ENCODE peak calls at places on chromosomes 7 and 10, in seven cellular contexts. L is stimulated activated CD4-positive, alpha-beta T cell treated with anti-CD3 and anti-CD28 coated beads, Interleukin-1b, Interleukin-23, amount 100 ng/mL, for 1 hour; G is T-helper 2 cell; W is nephron progenitor cell; F is SW 1271; A is T-helper 1 cell; Q is colonic mucosa. J is an unnamed sample.

GRCh38 chr10:5033061-5033770 is 29.6 kb upstream of the AKR1C2 start:
- DNase-seq in L (no peak), G (no peak), W (no peak), F (no peak), A (no peak), Q (no peak), J (no peak)

GRCh38 chr7:107953924-107954303 is 49.0 kb downstream of the LAMB1 start:
- DNase-seq in L (no peak), G (no peak), W (no peak), F (no peak), A (no peak), Q (no peak), J (no peak)

GRCh38 chr7:33901199-33901598 is 4.1 kb upstream of the BMPER start:
- DNase-seq in L (no peak), G (no peak), W (no peak), F (no peak), A (no peak), Q (no peak), J (no peak)

GRCh38 chr7:40329601-40330153 is 194.9 kb downstream of the SUGCT start:
- DNase-seq in L (no peak), G (no peak), W (no peak), F (peak; percentile 56), A (no peak), Q (no peak), J (no peak)

GRCh38 chr10:129253551-129254179 is 213.4 kb upstream of the MGMT start:
- DNase-seq in L (no peak), G (no peak), W (no peak), F (no peak), A (no peak), Q (no peak), J (no peak)

GRCh38 chr10:116691544-116692126 is 50.7 kb downstream of the HSPA12A start:
- DNase-seq in L (no peak), G (no peak), W (no peak), F (no peak), A (no peak), Q (no peak), J (no peak)

GRCh38 chr10:72259491-72260214 is 14.1 kb upstream of the DDIT4 start:
- DNase-seq in L (no peak), G (no peak), W (no peak), F (no peak), A (no peak), Q (no peak), J (peak; percentile 76)

GRCh38 chr7:139829654-139830130 is 628 bp downstream of the TBXAS1 start:
- DNase-seq in L (no peak), G (no peak), W (no peak), F (no peak), A (no peak), Q (no peak), J (no peak)

GRCh38 chr10:131667561-131667960 is 233.2 kb upstream of the PPP2R2D start:
- DNase-seq in L (no peak), G (no peak), W (no peak), F (no peak), A (no peak), Q (no peak), J (no peak)

GRCh38 chr10:27529010-27529783 is 25.1 kb downstream of the RAB18 start:
- DNase-seq in L (no peak), G (no peak), W (no peak), F (no peak), A (no peak), Q (no peak), J (no peak)

GRCh38 chr7:26930201-26930600 is 65.8 kb upstream of the SKAP2 start:
- DNase-seq in L (no peak), G (no peak), W (no peak), F (no peak), A (no peak), Q (no peak), J (peak; percentile 20)

GRCh38 chr10:85612378-85612775 is 754.2 kb downstream of the GRID1 start:
- DNase-seq in L (no peak), G (peak; percentile 24), W (no peak), F (no peak), A (no peak), Q (no peak), J (no peak)

GRCh38 chr10:117477961-117478670 is 64.4 kb upstream of the EMX2 start:
- DNase-seq in L (no peak), G (no peak), W (no peak), F (peak; percentile 56), A (no peak), Q (no peak), J (peak; percentile 35)

GRCh38 chr10:75187961-75188426 is 22.6 kb upstream of the VDAC2 start:
- DNase-seq in L (peak; percentile 15), G (peak; percentile 51), W (peak; percentile 28), F (peak; percentile 46), A (peak; percentile 37), Q (peak; percentile 64), J (peak; percentile 62)

GRCh38 chr7:30788640-30789333 is 17.6 kb downstream of the MINDY4 start:
- DNase-seq in L (no peak), G (no peak), W (no peak), F (no peak), A (no peak), Q (no peak), J (no peak)

GRCh38 chr10:78964952-78965633 is 103.7 kb upstream of the ZMIZ1 start:
- DNase-seq in L (no peak), G (no peak), W (peak; percentile 78), F (peak; percentile 54), A (no peak), Q (no peak), J (peak; percentile 90)

GRCh38 chr7:112411186-112411795 is 39.0 kb upstream of the IFRD1 start:
- DNase-seq in L (no peak), G (no peak), W (no peak), F (no peak), A (no peak), Q (no peak), J (no peak)

GRCh38 chr7:17485368-17485767 is 186.9 kb downstream of the AHR start:
- DNase-seq in L (no peak), G (no peak), W (no peak), F (no peak), A (no peak), Q (no peak), J (no peak)

GRCh38 chr7:87853237-87853864 is 22.8 kb downstream of the SLC25A40 start:
- DNase-seq in L (no peak), G (no peak), W (no peak), F (peak; percentile 30), A (no peak), Q (no peak), J (no peak)

GRCh38 chr7:137404918-137405317 is 61.4 kb upstream of the PTN start:
- DNase-seq in L (no peak), G (no peak), W (no peak), F (no peak), A (no peak), Q (no peak), J (no peak)